ENCODE peak calls at places on chromosomes 11 and 22, in four cellular contexts. B is H1, M is HepG2, D is GM12878. I is an unnamed sample.

GRCh38 chr11:111512296-111513239 is at the start of gene BTG4:
- DNase-seq in M (no peak), B (peak), D (no peak), I (peak)

GRCh38 chr11:126607374-126607773 is 251.9 kb downstream of the ST3GAL4 start:
- DNase-seq in D (no peak), M (peak), B (peak), I (peak)

GRCh38 chr11:79209540-79210266 is 231.1 kb downstream of the TENM4 start:
- DNase-seq in B (no peak), D (no peak), M (no peak), I (no peak)

GRCh38 chr11:61509058-61510029 is 795 bp downstream of the LRRC10B start:
- DNase-seq in B (peak), M (peak), D (no peak), I (peak)

GRCh38 chr11:104148696-104149095 is 15.3 kb downstream of the PDGFD start:
- DNase-seq in B (no peak), M (no peak), D (no peak), I (no peak)

GRCh38 chr22:34866501-34867171 is 199.3 kb upstream of the ISX start:
- DNase-seq in M (no peak), B (no peak), D (no peak), I (no peak)

GRCh38 chr22:17540481-17540880 is 22.8 kb upstream of the SLC25A18 start:
- DNase-seq in B (peak), M (no peak), D (no peak), I (peak)

GRCh38 chr22:40024201-40025061 is 29.7 kb downstream of the FAM83F start:
- DNase-seq in D (no peak), M (peak), B (peak), I (peak)

GRCh38 chr11:70824590-70825300 is 426.4 kb downstream of the CTTN start:
- DNase-seq in B (no peak), M (no peak), D (no peak), I (no peak)

GRCh38 chr11:68806931-68807844 is 34.5 kb downstream of the CPT1A start:
- DNase-seq in B (no peak), M (no peak), D (no peak), I (no peak)

GRCh38 chr11:17846852-17847453 is 112.4 kb downstream of the KCNC1 start:
- DNase-seq in D (no peak), M (no peak), B (no peak), I (peak)

GRCh38 chr22:23036684-23037428 is 33.5 kb upstream of the GNAZ start:
- DNase-seq in B (no peak), M (peak), D (no peak), I (peak)

GRCh38 chr22:43183496-43184263 is 3.3 kb downstream of the TTLL12 start:
- DNase-seq in B (no peak), M (peak), D (no peak), I (peak)

GRCh38 chr22:40975346-40975745 is 24.2 kb downstream of the RBX1 start:
- DNase-seq in D (no peak), M (no peak), B (no peak), I (no peak)

GRCh38 chr22:23033116-23033905 is 37.0 kb upstream of the GNAZ start:
- DNase-seq in D (no peak), B (no peak), M (no peak), I (no peak)

GRCh38 chr11:66061268-66061667 is 8.8 kb upstream of the PACS1 start:
- DNase-seq in D (no peak), B (no peak), M (no peak), I (no peak)

GRCh38 chr11:78731008-78731407 is 156.3 kb upstream of the NARS2 start:
- DNase-seq in B (no peak), M (peak), D (no peak), I (no peak)

GRCh38 chr11:32960553-32961164 is 55.0 kb upstream of the DEPDC7 start:
- DNase-seq in M (peak), B (no peak), D (peak), I (peak)

GRCh38 chr22:30086496-30086895 is 6.2 kb downstream of the HORMAD2 start:
- DNase-seq in M (no peak), D (no peak), B (no peak), I (no peak)

GRCh38 chr11:100823360-100823759 is 136.3 kb downstream of the ARHGAP42 start:
- DNase-seq in M (no peak), D (no peak), B (no peak), I (no peak)

GRCh38 chr11:125221499-125221898 is 56.9 kb downstream of the PKNOX2 start:
- DNase-seq in M (no peak), D (no peak), B (no peak), I (no peak)

GRCh38 chr11:17986007-17986710 is 26.7 kb downstream of the SERGEF start:
- DNase-seq in M (no peak), B (no peak), D (no peak), I (no peak)

GRCh38 chr22:50218996-50219727 is 18.4 kb downstream of the SELENOO start:
- DNase-seq in B (peak), M (peak), D (no peak), I (peak)

GRCh38 chr11:102306817-102307814 is 10.2 kb upstream of the BIRC3 start:
- DNase-seq in B (no peak), M (no peak), D (no peak), I (no peak)

GRCh38 chr11:66172146-66172545 is 96.3 kb upstream of the RAB1B start:
- DNase-seq in M (no peak), D (no peak), B (no peak), I (no peak)

GRCh38 chr22:31556627-31557203 is 60.4 kb downstream of the SFI1 start:
- DNase-seq in M (peak), B (no peak), D (no peak), I (peak)

GRCh38 chr11:15911377-15912044 is 444.8 kb downstream of the SOX6 start:
- DNase-seq in D (no peak), M (no peak), B (no peak), I (no peak)

GRCh38 chr11:125457814-125458343 is 38.2 kb downstream of the FEZ1 start:
- DNase-seq in M (peak), D (no peak), B (peak), I (peak)

GRCh38 chr22:19429950-19430889 is 1.3 kb downstream of the HIRA start:
- DNase-seq in D (no peak), B (no peak), M (peak), I (peak)

GRCh38 chr11:74678591-74679512 is 52.4 kb downstream of the CHRDL2 start:
- DNase-seq in B (peak), M (no peak), D (no peak), I (peak)

GRCh38 chr11:255816-256215 is 19.0 kb downstream of the PSMD13 start:
- DNase-seq in M (no peak), D (no peak), B (no peak), I (no peak)

GRCh38 chr11:73521621-73522020 is 76.3 kb downstream of the FAM168A start:
- DNase-seq in B (no peak), D (peak), M (peak), I (no peak)

GRCh38 chr11:26953770-26954392 is 40.0 kb upstream of the FIBIN start:
- DNase-seq in D (no peak), M (no peak), B (no peak), I (no peak)

GRCh38 chr11:2943711-2944118 is 14.5 kb upstream of the PHLDA2 start:
- DNase-seq in D (no peak), B (no peak), M (no peak), I (no peak)

GRCh38 chr11:2942872-2943710 is 13.9 kb upstream of the PHLDA2 start:
- DNase-seq in D (no peak), B (no peak), M (no peak), I (no peak)

GRCh38 chr11:2945757-2946287 is 16.6 kb upstream of the PHLDA2 start:
- DNase-seq in M (no peak), D (no peak), B (no peak), I (no peak)

GRCh38 chr11:2944953-2945756 is 15.9 kb upstream of the PHLDA2 start:
- DNase-seq in D (no peak), M (no peak), B (peak), I (no peak)

GRCh38 chr11:2944530-2944929 is 15.3 kb upstream of the PHLDA2 start:
- DNase-seq in D (no peak), M (no peak), B (no peak), I (no peak)
- TF ChIP-seq ATF2 in D (no peak), M (no peak), B (no peak), I (no peak)

GRCh38 chr11:118628432-118628831 is 21.0 kb downstream of the PHLDB1 start:
- DNase-seq in M (no peak), B (no peak), D (no peak), I (no peak)

GRCh38 chr11:118628861-118629549 is 21.6 kb downstream of the PHLDB1 start:
- DNase-seq in D (no peak), B (no peak), M (no peak), I (no peak)

GRCh38 chr11:118631109-118631508 is 23.7 kb downstream of the PHLDB1 start:
- DNase-seq in B (no peak), M (no peak), D (no peak), I (no peak)

GRCh38 chr11:118631510-118631909 is 24.1 kb downstream of the PHLDB1 start:
- DNase-seq in D (no peak), M (no peak), B (no peak), I (no peak)

DNA sequence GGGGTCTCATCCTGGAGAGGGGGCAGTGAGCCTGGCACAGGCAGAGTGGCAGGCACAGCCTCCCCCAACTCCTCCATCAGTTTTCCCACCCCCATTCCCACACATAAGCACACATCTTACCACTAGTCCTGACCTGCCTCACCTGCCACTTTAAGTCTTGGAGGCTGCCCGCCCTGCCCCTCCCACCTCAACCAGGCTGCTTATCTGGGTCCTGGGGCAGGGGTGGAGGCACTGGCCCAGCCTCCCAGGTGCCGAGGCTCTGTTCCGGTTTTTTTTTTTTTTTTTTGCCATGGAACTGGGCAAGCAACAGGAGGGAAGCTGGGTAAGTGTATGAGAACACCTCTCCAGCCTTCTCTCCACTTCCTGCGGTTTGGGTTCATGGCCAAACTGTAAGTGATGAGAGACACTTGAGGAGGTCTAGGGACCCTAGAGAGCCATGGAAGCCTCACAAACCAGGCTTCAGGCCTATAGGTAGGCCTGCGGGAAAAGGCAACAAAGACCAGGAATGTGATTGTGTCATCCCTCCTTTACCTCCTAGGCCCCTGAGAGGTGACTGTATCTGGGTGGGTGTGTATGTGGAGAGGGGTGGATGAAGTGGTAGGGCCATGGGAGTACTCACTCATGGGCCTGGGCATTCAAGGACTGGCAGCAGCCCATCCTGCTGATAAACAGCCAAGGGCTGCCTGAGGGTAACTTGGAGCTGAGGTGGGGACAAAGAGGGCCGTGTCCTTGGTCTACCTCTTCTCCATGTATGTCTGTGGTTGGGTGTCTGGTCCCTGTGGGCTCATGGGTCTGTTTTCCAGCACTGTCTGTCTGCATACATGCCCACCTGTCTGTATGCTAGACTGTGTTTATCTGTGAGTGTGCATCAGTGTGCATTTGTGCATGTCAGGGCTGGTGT is 22.6 kb downstream of the PHLDB1 start:
- DNase-seq in M (no peak), B (no peak), D (no peak), I (no peak)
- H3K27ac ChIP-seq in M (no peak), B (no peak), D (no peak), I (no peak)

DNA sequence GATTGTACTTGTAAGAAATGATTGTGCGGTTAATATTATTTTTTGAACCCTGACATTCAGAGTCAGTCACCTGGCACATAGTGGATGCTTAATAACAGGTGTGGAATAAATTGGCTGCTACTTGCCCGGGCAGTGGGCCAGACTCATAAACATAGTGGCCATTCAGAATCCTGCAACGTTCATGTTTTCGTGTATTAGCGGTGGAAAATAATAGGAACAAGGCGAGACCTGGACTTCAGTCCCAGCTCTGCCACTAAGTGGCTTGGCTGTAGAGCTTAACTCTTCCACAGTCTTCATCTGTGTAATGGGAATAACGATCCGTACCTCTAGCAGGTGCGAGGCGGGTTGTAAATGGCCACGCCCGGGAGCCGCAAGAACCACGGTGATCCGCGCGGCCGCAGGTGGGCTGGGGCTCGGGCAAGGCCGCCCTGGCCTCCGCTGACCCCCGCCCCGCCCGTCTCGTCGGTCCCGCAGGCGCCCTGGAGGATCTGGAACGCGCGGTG is 761 bp upstream of the TMEM25 start:
- DNase-seq in M (no peak), D (no peak), B (peak), I (peak)
- TF ChIP-seq ATF2 in M (no peak), D (no peak), B (no peak), I (no peak)

DNA sequence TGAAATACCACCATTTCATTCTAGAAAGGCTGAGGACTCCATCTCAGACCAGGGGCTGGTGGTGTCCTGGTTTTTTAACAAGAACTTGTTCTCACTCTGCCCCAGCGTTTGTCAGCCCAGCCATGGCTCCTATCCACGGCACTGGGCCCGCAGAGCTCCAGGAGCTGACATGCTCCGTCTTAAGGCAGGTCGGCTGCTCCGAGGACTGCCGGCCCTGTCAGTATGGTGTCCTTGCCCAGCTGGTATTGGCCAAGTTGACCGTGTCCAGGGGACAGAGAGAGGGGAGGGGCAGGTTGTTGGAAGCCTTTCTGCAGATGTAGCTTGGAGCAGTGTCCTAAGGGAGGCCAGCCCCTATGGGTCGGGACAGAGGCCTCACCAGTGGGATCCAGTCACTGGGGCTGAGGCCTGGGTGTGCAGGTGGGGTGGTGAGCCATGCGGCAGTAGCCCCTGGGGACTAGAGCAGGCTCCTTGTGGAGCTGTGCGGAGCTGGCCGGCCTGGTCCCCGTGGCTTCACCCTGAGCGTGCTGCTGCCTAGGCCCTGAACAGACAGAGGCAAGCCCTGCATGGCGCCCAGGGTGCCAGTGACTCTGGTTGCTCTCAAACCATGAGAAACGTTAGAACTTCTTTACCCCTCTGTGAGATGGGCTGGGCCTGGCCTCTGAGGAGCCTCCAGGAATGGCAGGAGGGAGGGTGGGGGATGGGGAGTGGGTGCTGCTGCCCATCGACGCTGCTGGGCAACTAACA is 39.9 kb upstream of the KCNQ1OT1 start:
- DNase-seq in M (no peak), B (no peak), D (no peak), I (peak)
- H3K27ac ChIP-seq in M (no peak), B (no peak), D (no peak), I (peak)

GRCh38 chr11:5564259-5565019 is 16.1 kb upstream of the OR52H1 start:
- DNase-seq in D (no peak), M (no peak), B (no peak), I (no peak)
- TF ChIP-seq ATF2 in D (no peak), M (no peak), B (no peak), I (no peak)